ENCODE peak calls at places on chromosomes 4 and X, in ten cellular contexts. S is transverse colon, I is K562, R is endothelial cell of umbilical vein, V is breast epithelium, T is stomach, B is HL-60, E is GM12878, X is HCT116, O is Panc1. M is an unnamed sample.

GRCh38 chr4:112361181-112361791 is 64.1 kb downstream of the ALPK1 start:
- DNase-seq in S (no peak), I (no peak), R (no peak), V (no peak), T (no peak), B (no peak), E (peak), X (no peak), O (no peak), M (no peak)

GRCh38 chr4:150402968-150403367 is 179.0 kb upstream of the MAB21L2 start:
- DNase-seq in S (peak), I (no peak), R (peak), V (no peak), T (peak), B (no peak), E (no peak), X (no peak), O (no peak), M (no peak)

GRCh38 chrX:46758956-46759644 is at the start of gene SLC9A7:
- DNase-seq in S (peak), I (peak), R (peak), V (peak), T (peak), B (peak), E (peak), X (peak), O (peak), M (peak)

GRCh38 chrX:10112510-10112909 is 44.3 kb upstream of the CLCN4 start:
- DNase-seq in S (no peak), I (no peak), R (no peak), V (no peak), T (no peak), B (no peak), E (peak), X (no peak), O (no peak), M (no peak)

GRCh38 chr4:828641-829271 is 2.8 kb upstream of the CPLX1 start:
- DNase-seq in S (no peak), I (no peak), R (no peak), V (no peak), T (peak), B (no peak), E (no peak), X (no peak), O (no peak), M (no peak)

GRCh38 chrX:139158256-139158655 is 372.3 kb upstream of the F9 start:
- DNase-seq in S (no peak), I (no peak), R (no peak), V (no peak), T (peak), B (no peak), E (no peak), X (no peak), O (no peak), M (no peak)

GRCh38 chr4:150318971-150319370 is 240.7 kb downstream of the DCLK2 start:
- DNase-seq in S (no peak), I (peak), R (no peak), V (no peak), T (no peak), B (no peak), E (no peak), X (no peak), O (no peak), M (no peak)

GRCh38 chr4:79964020-79964714 is 108.9 kb downstream of the ANTXR2 start:
- DNase-seq in S (no peak), I (no peak), R (no peak), V (no peak), T (no peak), B (no peak), E (no peak), X (no peak), O (no peak), M (no peak)

GRCh38 chr4:7627251-7628250 is 192.8 kb upstream of the PSAPL1 start:
- DNase-seq in S (no peak), I (no peak), R (no peak), V (no peak), T (no peak), B (no peak), E (no peak), X (no peak), O (no peak), M (no peak)

GRCh38 chr4:72496119-72496518 is 72.9 kb downstream of the ADAMTS3 start:
- DNase-seq in S (no peak), I (no peak), R (no peak), V (no peak), T (no peak), B (no peak), E (no peak), X (no peak), O (no peak), M (no peak)
- TF ChIP-seq CTCF in S (no peak), I (no peak), R (no peak), V (no peak), T (no peak), B (no peak), E (no peak), X (no peak), O (no peak), M (peak)

GRCh38 chrX:130120746-130121504 is 10.6 kb upstream of the ELF4 start:
- DNase-seq in S (peak), I (peak), R (peak), V (peak), T (peak), B (no peak), E (no peak), X (no peak), O (no peak), M (peak)
- TF ChIP-seq POLR2AphosphoS5 in S (no peak), I (peak), R (no peak), V (no peak), T (no peak), B (no peak), E (no peak), X (no peak), O (no peak), M (peak)

DNA sequence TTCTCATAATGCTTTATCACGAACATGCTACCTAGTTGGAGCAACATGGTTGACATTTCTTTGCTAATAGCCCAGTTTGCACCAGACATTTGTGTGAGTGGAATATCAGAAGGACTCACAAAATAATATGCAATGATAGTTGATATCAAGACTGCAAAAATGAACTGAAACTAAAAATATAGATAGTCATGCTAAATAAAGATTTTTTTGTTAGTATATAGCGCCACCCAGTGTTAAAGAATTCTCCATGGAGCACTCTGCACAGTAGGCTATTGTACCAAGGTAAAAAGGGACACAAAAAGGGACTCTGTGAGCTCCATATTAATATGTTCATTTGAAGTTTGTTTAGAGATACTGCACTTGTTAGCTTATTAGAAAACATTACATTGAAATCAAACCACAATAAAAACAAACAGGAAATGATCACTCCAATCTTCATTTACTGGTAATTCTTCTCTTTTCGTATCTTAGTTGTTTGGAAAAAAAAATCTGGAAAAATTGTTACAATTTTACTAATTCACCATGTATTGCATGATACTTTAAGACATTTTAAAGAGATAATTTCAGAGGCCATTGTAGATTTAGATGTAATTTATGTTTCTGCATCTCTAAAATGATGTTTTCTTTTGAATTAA is 1509.6 kb downstream of the ADGRL3 start:
- DNase-seq in S (no peak), I (no peak), R (no peak), V (no peak), T (no peak), B (peak), E (no peak), X (no peak), O (no peak), M (no peak)
- TF ChIP-seq CTCF in S (peak), I (no peak), R (no peak), V (peak), T (peak), B (peak), E (peak), X (no peak), O (peak), M (peak)

DNA sequence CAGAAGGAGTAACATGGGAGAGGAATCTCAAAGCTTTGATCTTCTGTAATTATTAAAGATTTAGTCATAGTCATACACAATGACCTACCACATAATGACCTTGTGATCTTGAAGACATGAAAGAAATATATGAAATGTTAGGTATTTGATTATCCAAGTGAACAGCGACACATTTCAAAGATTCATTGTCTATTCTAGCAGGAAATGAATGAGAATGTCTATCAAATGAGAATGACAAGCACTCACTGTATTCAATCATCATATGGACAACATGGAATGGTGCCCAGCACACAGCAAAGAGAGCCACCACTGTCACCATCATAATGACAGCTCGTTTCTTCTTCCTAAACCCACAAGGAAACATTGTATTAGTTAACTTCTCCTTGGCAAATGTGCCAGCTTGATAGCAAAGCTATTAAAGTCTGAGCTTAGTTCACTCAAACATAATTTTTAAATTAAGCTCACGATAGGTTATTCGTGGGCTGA is 50.6 kb downstream of the QRFPR start:
- DNase-seq in S (no peak), I (no peak), R (no peak), V (no peak), T (no peak), B (no peak), E (no peak), X (no peak), O (no peak), M (no peak)
- TF ChIP-seq POLR2AphosphoS5 in S (no peak), I (no peak), R (no peak), V (no peak), T (no peak), B (no peak), E (no peak), X (no peak), O (no peak), M (no peak)

GRCh38 chr4:165516281-165516833 is 137.5 kb downstream of the CPE start:
- DNase-seq in S (no peak), I (no peak), R (no peak), V (no peak), T (no peak), B (no peak), E (no peak), X (no peak), O (no peak), M (no peak)

GRCh38 chr4:165514739-165515138 is 135.9 kb downstream of the CPE start:
- DNase-seq in S (no peak), I (no peak), R (peak), V (no peak), T (no peak), B (no peak), E (no peak), X (no peak), O (no peak), M (no peak)

GRCh38 chr4:165512464-165512863 is 133.7 kb downstream of the CPE start:
- DNase-seq in S (no peak), I (no peak), R (peak), V (no peak), T (no peak), B (no peak), E (no peak), X (no peak), O (no peak), M (no peak)

GRCh38 chr4:165517216-165517615 is 138.4 kb downstream of the CPE start:
- DNase-seq in S (no peak), I (no peak), R (no peak), V (no peak), T (no peak), B (no peak), E (no peak), X (no peak), O (no peak), M (no peak)

GRCh38 chr4:165515201-165515600 is 136.4 kb downstream of the CPE start:
- DNase-seq in S (no peak), I (no peak), R (no peak), V (no peak), T (no peak), B (no peak), E (no peak), X (no peak), O (no peak), M (no peak)
- TF ChIP-seq CTCF in S (no peak), I (no peak), R (no peak), V (no peak), T (no peak), B (no peak), E (no peak), X (no peak), O (no peak), M (no peak)

GRCh38 chr4:76233967-76234678 is 17.4 kb upstream of the FAM47E start:
- DNase-seq in S (peak), I (peak), R (no peak), V (no peak), T (no peak), B (no peak), E (no peak), X (peak), O (no peak), M (no peak)
- TF ChIP-seq POLR2AphosphoS5 in S (no peak), I (peak), R (no peak), V (no peak), T (no peak), B (no peak), E (no peak), X (peak), O (peak), M (no peak)

DNA sequence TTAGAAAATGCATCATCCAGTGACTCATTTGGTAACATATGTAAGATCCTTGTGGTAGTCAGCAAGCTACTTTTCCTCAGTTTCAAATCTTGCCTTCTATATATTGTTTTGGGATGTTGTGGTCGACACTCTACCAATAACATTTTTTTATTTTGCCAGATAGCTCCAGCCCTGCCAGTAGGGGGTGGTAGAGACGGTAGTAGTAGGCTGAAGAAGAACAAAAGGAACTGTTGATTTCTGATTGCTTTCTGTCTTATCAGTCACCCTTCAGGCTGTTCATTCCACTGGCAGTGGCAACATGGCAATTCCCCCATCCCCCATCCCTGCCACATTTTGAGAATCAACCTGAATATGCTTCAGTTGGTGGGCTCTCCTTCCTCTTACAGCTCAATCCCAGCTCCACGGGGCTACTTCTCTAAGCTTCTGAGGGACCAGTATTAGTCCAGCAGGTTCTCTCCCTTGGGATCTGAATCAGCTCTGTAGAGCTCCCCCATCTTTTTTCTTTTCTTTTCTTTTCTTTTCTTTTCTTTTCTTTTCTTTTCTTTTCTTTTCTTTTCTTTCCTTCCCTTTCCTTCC is 171.5 kb upstream of the VEGFC start:
- DNase-seq in S (no peak), I (no peak), R (no peak), V (no peak), T (no peak), B (no peak), E (no peak), X (peak), O (no peak), M (no peak)
- TF ChIP-seq CTCF in S (no peak), I (no peak), R (peak), V (no peak), T (no peak), B (peak), E (peak), X (peak), O (peak), M (no peak)

GRCh38 chrX:120603707-120604358 is at the start of gene MCTS1:
- DNase-seq in S (peak), I (peak), R (peak), V (peak), T (peak), B (peak), E (peak), X (peak), O (peak), M (peak)

DNA sequence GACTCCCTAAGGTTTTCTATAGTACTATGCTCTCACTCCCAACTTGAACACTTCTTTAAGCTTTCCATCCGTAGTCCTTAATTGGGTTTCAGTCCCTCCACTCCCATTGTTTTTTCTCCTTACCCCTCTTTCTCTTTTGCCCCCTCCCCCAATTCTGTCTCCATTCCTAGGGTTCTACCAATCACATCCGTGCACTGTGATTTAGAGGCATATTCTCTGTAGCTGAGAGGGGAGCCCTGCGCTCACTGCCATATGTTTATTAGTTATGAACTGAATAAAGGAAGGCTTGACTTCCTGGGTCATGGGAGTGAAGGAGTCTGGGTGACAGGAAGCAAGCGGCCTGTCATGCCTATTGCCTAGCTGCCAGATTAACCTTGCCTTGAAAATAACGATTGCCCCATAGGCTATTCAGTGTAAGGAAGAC is 470 bp downstream of the MCTS1 start:
- DNase-seq in S (peak), I (peak), R (peak), V (no peak), T (no peak), B (peak), E (no peak), X (no peak), O (no peak), M (no peak)
- TF ChIP-seq POLR2AphosphoS5 in S (peak), I (no peak), R (no peak), V (no peak), T (no peak), B (no peak), E (no peak), X (no peak), O (no peak), M (no peak)

M was measured in prostate gland.